ENCODE peak calls at places on chromosomes 2 and 18, in seven cellular contexts. W is HCT116, O is transverse colon, K is K562, D is HepG2, S is sigmoid colon, T is Panc1. N is an unnamed sample.

GRCh38 chr2:15622214-15622613 is 30.5 kb downstream of the DDX1 start:
- DNase-seq in W (no peak), O (no peak), K (no peak), D (no peak), S (no peak), T (no peak), N (no peak)

GRCh38 chr2:150698016-150698661 is 210.7 kb upstream of the RND3 start:
- DNase-seq in W (no peak), O (no peak), K (no peak), D (no peak), S (no peak), T (no peak), N (no peak)

GRCh38 chr2:21194828-21195227 is 71.1 kb downstream of the TDRD15 start:
- DNase-seq in W (no peak), O (no peak), K (no peak), D (no peak), S (no peak), T (no peak), N (no peak)

GRCh38 chr18:73614812-73615211 is 532.8 kb downstream of the FBXO15 start:
- DNase-seq in W (no peak), O (no peak), K (no peak), D (no peak), S (no peak), T (no peak), N (no peak)

GRCh38 chr2:73972846-73973245 is 11.9 kb upstream of the TET3 start:
- DNase-seq in W (no peak), O (no peak), K (no peak), D (no peak), S (no peak), T (no peak), N (no peak)

GRCh38 chr18:79470547-79470946 is 74.8 kb downstream of the NFATC1 start:
- DNase-seq in W (no peak), O (no peak), K (no peak), D (no peak), S (no peak), T (no peak), N (no peak)

GRCh38 chr18:13181765-13182164 is 36.8 kb upstream of the LDLRAD4 start:
- DNase-seq in W (no peak), O (no peak), K (no peak), D (no peak), S (no peak), T (no peak), N (no peak)

GRCh38 chr2:180246281-180246680 is 239.2 kb upstream of the CWC22 start:
- DNase-seq in W (no peak), O (no peak), K (no peak), D (no peak), S (no peak), T (no peak), N (no peak)

GRCh38 chr2:169276045-169276444 is 86.3 kb downstream of the LRP2 start:
- DNase-seq in W (peak; percentile 13), O (no peak), K (no peak), D (no peak), S (no peak), T (no peak), N (no peak)

GRCh38 chr2:172480301-172481218 is 53.2 kb downstream of the ITGA6 start:
- DNase-seq in W (no peak), O (no peak), K (no peak), D (peak; percentile 91), S (no peak), T (no peak), N (peak; percentile 80)

GRCh38 chr18:57353940-57354461 is 1.6 kb downstream of the ST8SIA3 start:
- DNase-seq in W (no peak), O (no peak), K (peak; percentile 54), D (peak; percentile 2), S (no peak), T (no peak), N (no peak)

GRCh38 chr18:75161629-75162028 is 47.3 kb downstream of the PTGR3 start:
- DNase-seq in W (peak; percentile 32), O (peak; percentile 56), K (peak; percentile 24), D (peak; percentile 77), S (no peak), T (peak; percentile 47), N (no peak)

GRCh38 chr18:58955738-58956137 is 91.1 kb downstream of the ZNF532 start:
- DNase-seq in W (no peak), O (no peak), K (no peak), D (no peak), S (no peak), T (no peak), N (no peak)

GRCh38 chr2:55035716-55036115 is 14.5 kb downstream of the RTN4 start:
- DNase-seq in W (no peak), O (no peak), K (no peak), D (no peak), S (no peak), T (no peak), N (no peak)
- H3K9me3 ChIP-seq in W (no peaks in the 10 kb centered on the region), O (no peaks in the 10 kb centered on the region), K (peaks cover 3% of the 10 kb centered on the region), D (no peaks in the 10 kb centered on the region), S (no peaks in the 10 kb centered on the region), T (peaks cover 3% of the 10 kb centered on the region), N (peaks cover 23% of the 10 kb centered on the region)

GRCh38 chr2:121736462-121737336 is at the start of gene NIFK:
- DNase-seq in W (peak; percentile 93), O (peak; percentile 100), K (peak; percentile 98), D (peak; percentile 96), S (peak; percentile 99), T (peak; percentile 80), N (peak; percentile 100)
- TF ChIP-seq POLR2AphosphoS5 in W (peak; percentile 86), O (peak; percentile 81), K (peak; percentile 77), D (peak; percentile 92), S (peak; percentile 80), T (peak; percentile 74), N (peak; percentile 96)

DNA sequence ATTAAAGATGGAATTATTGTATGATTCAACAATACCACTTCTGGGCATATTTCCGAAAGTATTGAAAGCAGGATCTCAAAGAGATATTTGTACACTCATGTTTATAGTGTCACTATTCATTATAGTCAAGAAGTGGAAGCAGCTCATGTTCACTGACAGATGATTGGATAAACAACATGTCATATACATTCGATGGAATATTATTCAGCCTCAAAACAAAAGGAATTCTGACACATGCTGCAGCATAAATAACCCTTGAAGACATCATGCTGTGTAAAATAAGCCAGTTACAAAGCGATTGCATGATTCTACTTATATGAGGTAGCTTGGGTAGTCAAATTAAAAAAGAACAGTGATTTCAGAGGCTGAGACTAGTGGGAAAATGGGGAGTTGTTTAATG is 39.3 kb upstream of the PROKR1 start:
- DNase-seq in W (no peak), O (no peak), K (no peak), D (no peak), S (no peak), T (no peak), N (no peak)
- H3K9me3 ChIP-seq in W (no peaks in the 10 kb centered on the region), O (peaks cover 16% of the 10 kb centered on the region), K (no peaks in the 10 kb centered on the region), D (peaks cover 5% of the 10 kb centered on the region), S (peaks cover 3% of the 10 kb centered on the region), T (peaks cover 5% of the 10 kb centered on the region), N (peaks cover 8% of the 10 kb centered on the region)

GRCh38 chr2:2102870-2103269 is 228.2 kb downstream of the MYT1L start:
- DNase-seq in W (no peak), O (no peak), K (no peak), D (no peak), S (no peak), T (no peak), N (no peak)
- TF ChIP-seq POLR2AphosphoS5 in W (no peak), O (no peak), K (no peak), D (no peak), S (no peak), T (no peak), N (no peak)

GRCh38 chr2:85942346-85942957 is 53.7 kb upstream of the ST3GAL5 start:
- DNase-seq in W (no peak), O (no peak), K (no peak), D (no peak), S (no peak), T (no peak), N (no peak)
- H3K9me3 ChIP-seq in W (peaks cover 11% of the 10 kb centered on the region), O (peaks cover 9% of the 10 kb centered on the region), K (peaks cover 7% of the 10 kb centered on the region), D (peaks cover 21% of the 10 kb centered on the region), S (no peaks in the 10 kb centered on the region), T (no peaks in the 10 kb centered on the region), N (peaks cover 18% of the 10 kb centered on the region)

GRCh38 chr18:77127769-77128671 is 4.6 kb downstream of the MBP start:
- DNase-seq in W (no peak), O (peak; percentile 59), K (no peak), D (no peak), S (peak; percentile 73), T (peak; percentile 96), N (no peak)
- TF ChIP-seq POLR2AphosphoS5 in W (no peak), O (peak; percentile 43), K (no peak), D (no peak), S (peak; percentile 75), T (peak; percentile 80), N (no peak)

GRCh38 chr18:72605350-72605749 is 61.2 kb upstream of the CBLN2 start:
- DNase-seq in W (no peak), O (no peak), K (no peak), D (no peak), S (no peak), T (no peak), N (no peak)
- H3K9me3 ChIP-seq in W (peaks cover 20% of the 10 kb centered on the region), O (no peaks in the 10 kb centered on the region), K (no peaks in the 10 kb centered on the region), D (no peaks in the 10 kb centered on the region), S (no peaks in the 10 kb centered on the region), T (no peaks in the 10 kb centered on the region), N (no peaks in the 10 kb centered on the region)

N was measured in spleen.